ENCODE peak calls at places on chromosomes 5 and 9, in eight cellular contexts. Q is GM12878, Z is GM23338, V is K562, G is HCT116, W is SK-N-SH, S is HepG2, L is Panc1. U is an unnamed sample.

GRCh38 chr5:118095100-118095499 is 893.2 kb downstream of the DTWD2 start:
- DNase-seq in Q (no peak), Z (no peak), S (no peak), V (no peak), W (no peak), G (no peak), L (no peak), U (no peak)

GRCh38 chr5:528625-529511 is 4.6 kb upstream of the SLC9A3 start:
- DNase-seq in W (no peak), G (no peak), S (no peak), Q (no peak), Z (peak; percentile 38), L (no peak), V (no peak), U (no peak)

GRCh38 chr5:8188874-8189588 is 320.1 kb downstream of the MTRR start:
- DNase-seq in Z (no peak), G (no peak), V (no peak), L (no peak), W (no peak), Q (no peak), S (no peak), U (peak; percentile 75)

GRCh38 chr9:130339306-130339705 is 73.7 kb downstream of the HMCN2 start:
- DNase-seq in L (no peak), Q (no peak), S (no peak), G (no peak), Z (no peak), V (no peak), W (no peak), U (no peak)

GRCh38 chr5:82563745-82564144 is 285.6 kb upstream of the RPS23 start:
- DNase-seq in Q (no peak), Z (no peak), G (no peak), S (no peak), L (no peak), W (no peak), V (no peak), U (no peak)

GRCh38 chr9:26329974-26330373 is 562.6 kb downstream of the CAAP1 start:
- DNase-seq in Q (no peak), G (no peak), L (no peak), W (no peak), S (peak; percentile 12), V (no peak), Z (no peak), U (no peak)

GRCh38 chr9:5553211-5553610 is 42.9 kb downstream of the PDCD1LG2 start:
- DNase-seq in G (no peak), Z (no peak), V (no peak), L (no peak), S (no peak), Q (no peak), W (no peak), U (no peak)

GRCh38 chr5:102958481-102959011 is 161.4 kb downstream of the GIN1 start:
- DNase-seq in W (no peak), Q (no peak), L (peak; percentile 54), S (no peak), V (no peak), Z (no peak), G (peak; percentile 45), U (no peak)

GRCh38 chr9:81653240-81653639 is 36.1 kb downstream of the TLE1 start:
- DNase-seq in Z (no peak), V (no peak), S (no peak), L (no peak), Q (no peak), W (no peak), G (no peak), U (no peak)

GRCh38 chr5:104540448-104540847 is 977.9 kb upstream of the NUDT12 start:
- DNase-seq in V (no peak), W (no peak), G (peak; percentile 40), Z (no peak), S (no peak), L (no peak), Q (no peak), U (no peak)

GRCh38 chr9:71303351-71303750 is 181.9 kb upstream of the TRPM3 start:
- DNase-seq in V (no peak), W (no peak), Q (no peak), Z (no peak), L (no peak), S (no peak), G (no peak), U (no peak)

GRCh38 chr9:136570916-136571315 is 25.1 kb upstream of the NOTCH1 start:
- DNase-seq in W (no peak), S (no peak), V (peak; percentile 52), Z (no peak), Q (no peak), G (no peak), L (no peak), U (no peak)

GRCh38 chr5:130652178-130652577 is 512.9 kb downstream of the HINT1 start:
- DNase-seq in S (no peak), Q (no peak), W (no peak), Z (no peak), G (peak; percentile 21), V (no peak), L (peak; percentile 28), U (no peak)

GRCh38 chr5:97874491-97874890 is 691.4 kb upstream of the RIOK2 start:
- DNase-seq in Z (no peak), S (no peak), G (no peak), L (no peak), V (no peak), Q (no peak), W (no peak), U (no peak)

GRCh38 chr9:88814521-88815101 is 176.7 kb upstream of the S1PR3 start:
- DNase-seq in W (peak; percentile 68), Z (no peak), Q (no peak), L (no peak), S (no peak), G (no peak), V (no peak), U (no peak)

GRCh38 chr9:85202596-85202995 is 533.1 kb downstream of the NTRK2 start:
- DNase-seq in W (no peak), Q (no peak), S (no peak), L (no peak), Z (no peak), V (no peak), G (no peak), U (no peak)

GRCh38 chr5:142108432-142109355 is at the start of gene NDFIP1:
- DNase-seq in G (peak; percentile 28), L (no peak), Q (no peak), S (peak; percentile 54), V (peak; percentile 88), W (peak; percentile 93), Z (peak; percentile 89), U (peak; percentile 37)

GRCh38 chr9:137095664-137096517 is 9.1 kb downstream of the MAN1B1 start:
- DNase-seq in W (peak; percentile 59), L (no peak), V (peak; percentile 27), S (no peak), Q (peak; percentile 61), Z (peak; percentile 29), G (no peak), U (no peak)

GRCh38 chr9:77602852-77603251 is 45.3 kb downstream of the GNA14 start:
- DNase-seq in Q (no peak), V (no peak), L (no peak), G (no peak), W (no peak), Z (no peak), S (no peak), U (no peak)

GRCh38 chr5:138274189-138274853 is at the start of gene GFRA3:
- DNase-seq in V (peak; percentile 74), Q (no peak), W (peak; percentile 77), S (no peak), G (no peak), L (no peak), Z (peak; percentile 71), U (no peak)
- H3K4me3 ChIP-seq in V (no peak within 1 kb of the TSS), Q (peak within 1 kb of the TSS; percentile 47), W (peak within 1 kb of the TSS; percentile 35), S (peak within 1 kb of the TSS; percentile 50), G (no peak within 1 kb of the TSS), L (peak within 1 kb of the TSS; percentile 12), Z (peak within 1 kb of the TSS; percentile 74), U (peak within 1 kb of the TSS; percentile 6)

DNA sequence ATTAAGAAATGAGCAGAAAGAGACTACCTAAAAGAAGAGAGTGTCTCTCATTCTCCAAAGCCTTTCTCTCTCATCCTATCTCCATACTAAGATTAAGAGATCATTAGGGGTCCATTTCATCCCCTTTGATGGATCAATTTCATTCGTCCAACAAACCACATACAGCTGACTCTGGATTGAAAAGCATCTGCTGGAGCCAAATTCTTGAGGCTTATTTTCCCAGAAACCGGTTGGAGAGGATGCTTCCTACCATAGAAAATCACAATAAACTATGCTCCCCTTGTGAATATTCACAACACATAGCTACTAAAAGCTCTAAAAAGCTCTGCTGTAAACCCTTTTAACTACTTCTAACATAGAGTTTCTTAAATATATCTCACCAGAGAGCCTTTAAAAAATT is 755.0 kb upstream of the ZNF608 start:
- DNase-seq in Q (no peak), S (no peak), L (no peak), W (no peak), Z (no peak), G (no peak), V (no peak), U (no peak)
- TF ChIP-seq POLR2AphosphoS5 in Q (no peak), S (no peak), L (no peak), W (no peak), Z (no peak), G (no peak), V (no peak), U (no peak)

GRCh38 chr5:179180921-179181645 is 120.9 kb downstream of the ZNF354C start:
- DNase-seq in Z (no peak), L (no peak), G (no peak), V (no peak), Q (no peak), S (no peak), W (no peak), U (no peak)

GRCh38 chr5:179184521-179185050 is 124.4 kb downstream of the ZNF354C start:
- DNase-seq in V (no peak), W (no peak), Z (no peak), G (no peak), S (no peak), L (no peak), Q (no peak), U (no peak)

GRCh38 chr5:179181988-179182387 is 121.8 kb downstream of the ZNF354C start:
- DNase-seq in W (no peak), Z (no peak), V (no peak), Q (no peak), S (no peak), L (no peak), G (no peak), U (no peak)

GRCh38 chr5:179183481-179183880 is 123.3 kb downstream of the ZNF354C start:
- DNase-seq in Q (no peak), S (no peak), Z (no peak), G (no peak), L (no peak), W (no peak), V (no peak), U (no peak)

GRCh38 chr5:179182601-179183000 is 122.4 kb downstream of the ZNF354C start:
- DNase-seq in Z (no peak), L (no peak), S (no peak), V (no peak), G (no peak), W (no peak), Q (no peak), U (no peak)
- TF ChIP-seq REST in Z (no peak), L (no peak), S (no peak), V (no peak), G (no peak), W (no peak), Q (no peak), U (no peak)

DNA sequence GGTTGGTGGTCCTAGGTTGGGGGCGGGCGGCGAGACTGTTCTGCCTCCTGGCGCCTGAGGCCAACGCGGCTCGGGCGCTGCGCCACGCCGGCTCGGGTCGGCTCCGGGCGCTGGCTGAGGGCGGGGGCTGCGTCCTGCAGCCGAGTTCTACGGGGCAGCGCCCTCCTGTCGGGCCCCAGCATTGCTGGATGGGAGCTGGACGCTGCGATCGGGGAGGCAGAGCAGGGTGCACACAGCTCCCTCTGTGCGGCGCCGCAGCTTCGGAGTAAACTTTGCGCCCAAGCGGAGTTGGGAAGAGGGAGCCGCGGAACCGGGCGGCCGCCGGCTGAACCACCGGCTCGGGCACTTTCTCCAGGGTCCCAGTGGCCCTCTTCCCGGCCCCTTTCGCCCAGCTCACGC is 530 bp downstream of the PRDM6 start:
- DNase-seq in G (no peak), L (no peak), Q (no peak), V (no peak), S (peak; percentile 12), W (peak; percentile 64), Z (peak; percentile 73), U (no peak)
- H3K4me3 ChIP-seq in G (no peak overlapping the region), L (peak overlapping the region; percentile 41), Q (no peak overlapping the region), V (no peak overlapping the region), S (peak overlapping the region; percentile 38), W (peak overlapping the region; percentile 46), Z (peak overlapping the region; percentile 82), U (peak overlapping the region; percentile 21)